ENCODE peak calls at places on chromosomes 3 and 15, in eight cellular contexts. F is ELR; X is globus pallidus; B is GM12892; N is T follicular helper cell; H is stimulated activated CD4-positive, alpha-beta T cell treated with anti-CD3 and anti-CD28 coated beads, Interleukin-1b, Interleukin-23, amount 100 ng/mL, for 1 hour; P is ovary; S is effector CD4-positive, alpha-beta T cell. Y is an unnamed sample.

GRCh38 chr15:64651573-64652260 is 123.7 kb downstream of the RBPMS2 start:
- DNase-seq in P (no peak), H (no peak), B (no peak), F (peak; percentile 4), S (peak; percentile 12), N (no peak), X (no peak), Y (peak; percentile 20)

GRCh38 chr3:102141096-102141912 is 292.0 kb downstream of the NFKBIZ start:
- DNase-seq in F (peak; percentile 53), S (no peak), B (no peak), P (no peak), N (no peak), X (no peak), H (no peak), Y (no peak)

GRCh38 chr3:112963683-112964082 is 11.2 kb downstream of the CD200R1 start:
- DNase-seq in S (no peak), X (no peak), B (no peak), H (no peak), F (no peak), P (no peak), N (no peak), Y (no peak)

GRCh38 chr3:12329063-12329462 is 40.2 kb downstream of the PPARG start:
- DNase-seq in X (no peak), H (no peak), F (no peak), B (no peak), N (no peak), S (no peak), P (no peak), Y (no peak)

GRCh38 chr15:71761649-71762048 is 48.7 kb upstream of the NR2E3 start:
- DNase-seq in B (no peak), F (peak; percentile 97), H (no peak), P (no peak), X (no peak), S (no peak), N (no peak), Y (peak; percentile 82)

GRCh38 chr3:55185380-55185779 is 257.5 kb upstream of the LRTM1 start:
- DNase-seq in S (no peak), B (no peak), F (peak; percentile 90), H (no peak), P (no peak), X (no peak), N (no peak), Y (no peak)

GRCh38 chr3:126440709-126440995 is 35.0 kb downstream of the ZXDC start:
- DNase-seq in N (no peak), S (no peak), B (no peak), P (no peak), F (no peak), H (no peak), X (no peak), Y (no peak)

GRCh38 chr3:2839886-2840285 is 270.3 kb downstream of the IL5RA start:
- DNase-seq in P (no peak), N (no peak), S (no peak), F (no peak), X (no peak), H (no peak), B (no peak), Y (no peak)

GRCh38 chr3:12042638-12043037 is 38.5 kb downstream of the SYN2 start:
- DNase-seq in F (no peak), X (no peak), S (no peak), N (no peak), P (no peak), H (no peak), B (no peak), Y (no peak)

GRCh38 chr15:89822951-89823701 is 8.5 kb upstream of the ANPEP start:
- DNase-seq in B (no peak), X (no peak), S (no peak), P (no peak), H (no peak), F (peak; percentile 79), N (no peak), Y (peak; percentile 67)

GRCh38 chr15:33547876-33548275 is 237.1 kb downstream of the RYR3 start:
- DNase-seq in N (no peak), P (peak; percentile 61), X (peak; percentile 42), B (no peak), S (no peak), H (no peak), F (peak; percentile 31), Y (peak; percentile 45)

GRCh38 chr3:43465109-43465508 is 156.7 kb downstream of the ANO10 start:
- DNase-seq in H (no peak), N (no peak), F (peak; percentile 3), X (no peak), B (no peak), S (no peak), P (no peak), Y (no peak)

GRCh38 chr15:84766461-84767005 is 18.1 kb downstream of the ZNF592 start:
- DNase-seq in X (no peak), N (no peak), P (no peak), S (no peak), B (no peak), F (peak; percentile 35), H (no peak), Y (peak; percentile 62)

GRCh38 chr3:14810795-14811661 is 7.7 kb upstream of the FGD5 start:
- DNase-seq in H (no peak), B (no peak), N (no peak), P (peak; percentile 56), S (no peak), X (no peak), F (no peak), Y (no peak)

GRCh38 chr3:52200981-52201679 is 3.2 kb downstream of the ALAS1 start:
- DNase-seq in P (no peak), X (no peak), B (no peak), F (peak; percentile 42), N (no peak), H (no peak), S (no peak), Y (no peak)

GRCh38 chr3:132867956-132868355 is 145.7 kb upstream of the NPHP3 start:
- DNase-seq in B (no peak), S (no peak), F (peak; percentile 9), H (no peak), N (no peak), X (no peak), P (no peak), Y (peak; percentile 32)

GRCh38 chr3:31600435-31600834 is 67.7 kb downstream of the STT3B start:
- DNase-seq in H (no peak), X (no peak), N (no peak), P (no peak), S (no peak), F (no peak), B (no peak), Y (no peak)

GRCh38 chr3:27560484-27561056 is 76.4 kb upstream of the SLC4A7 start:
- DNase-seq in S (no peak), X (no peak), N (no peak), P (no peak), H (no peak), B (no peak), F (no peak), Y (no peak)

GRCh38 chr3:138336454-138336853 is 6.8 kb upstream of the NME9 start:
- DNase-seq in B (no peak), H (no peak), P (no peak), S (no peak), X (no peak), F (no peak), N (no peak), Y (no peak)

GRCh38 chr3:123641505-123641904 is 56.7 kb upstream of the HACD2 start:
- DNase-seq in P (no peak), N (no peak), S (no peak), F (no peak), B (no peak), H (no peak), X (no peak), Y (no peak)

GRCh38 chr15:83207622-83208356 is at the start of gene HDGFL3:
- DNase-seq in P (peak; percentile 86), X (peak; percentile 64), B (peak; percentile 42), N (no peak), S (no peak), H (no peak), F (peak; percentile 76), Y (peak; percentile 57)

GRCh38 chr3:139355937-139356336 is 12.1 kb downstream of the MRPS22 start:
- DNase-seq in S (no peak), F (no peak), N (no peak), B (no peak), H (no peak), P (no peak), X (no peak), Y (no peak)

GRCh38 chr15:28190391-28191174 is 91.5 kb upstream of the OCA2 start:
- DNase-seq in N (no peak), X (no peak), F (no peak), B (no peak), S (no peak), P (no peak), H (no peak), Y (no peak)

GRCh38 chr3:82977871-82978270 is 1216.4 kb upstream of the GBE1 start:
- DNase-seq in X (no peak), S (no peak), P (no peak), F (no peak), N (no peak), B (no peak), H (no peak), Y (no peak)

GRCh38 chr3:43316783-43317460 is 30.6 kb downstream of the SNRK start:
- DNase-seq in H (no peak), F (no peak), P (no peak), B (no peak), S (no peak), X (no peak), N (no peak), Y (peak; percentile 57)

GRCh38 chr3:108055931-108056330 is 34.9 kb downstream of the CD47 start:
- DNase-seq in F (no peak), P (no peak), S (no peak), B (no peak), X (no peak), H (no peak), N (no peak), Y (no peak)

GRCh38 chr3:186487819-186488218 is 56.4 kb downstream of the CRYGS start:
- DNase-seq in N (no peak), P (no peak), B (no peak), H (no peak), S (no peak), X (no peak), F (peak; percentile 16), Y (no peak)

GRCh38 chr3:149198611-149199010 is 23.0 kb downstream of the CP start:
- DNase-seq in N (no peak), F (peak; percentile 68), S (no peak), H (no peak), B (no peak), P (no peak), X (no peak), Y (no peak)

GRCh38 chr15:25418202-25418601 is 20.6 kb downstream of the UBE3A start:
- DNase-seq in F (no peak), P (no peak), H (no peak), B (no peak), N (no peak), S (no peak), X (no peak), Y (no peak)

GRCh38 chr3:8607285-8608040 is 37.1 kb downstream of the SSUH2 start:
- DNase-seq in H (no peak), X (peak; percentile 72), S (no peak), B (no peak), P (peak; percentile 76), F (peak; percentile 59), N (no peak), Y (peak; percentile 66)

GRCh38 chr3:10925436-10926260 is 66.9 kb upstream of the SLC6A1 start:
- DNase-seq in X (no peak), B (no peak), P (no peak), H (no peak), F (no peak), S (no peak), N (no peak), Y (no peak)

GRCh38 chr3:178083906-178084823 is 452.1 kb upstream of the KCNMB2 start:
- DNase-seq in B (no peak), H (no peak), N (no peak), X (peak; percentile 49), S (no peak), F (no peak), P (no peak), Y (no peak)

GRCh38 chr15:96392380-96393208 is 62.1 kb downstream of the NR2F2 start:
- DNase-seq in X (no peak), F (no peak), P (no peak), N (no peak), H (no peak), B (no peak), S (no peak), Y (no peak)

GRCh38 chr3:42139740-42140453 is 48.7 kb downstream of the TRAK1 start:
- DNase-seq in B (no peak), X (no peak), H (no peak), S (no peak), F (no peak), N (no peak), P (no peak), Y (no peak)